ENCODE peak calls at places on chromosomes 7 and 10, in seven cellular contexts. L, X, Y, O, A, E and R are unnamed samples.
A peak's percentile ranks its signal among the peaks of the same experiment; 100 is the strongest.

GRCh38 chr10:42428534-42428933 is 209.8 kb downstream of the ZNF33B start:
- DNase-seq in Y (no peak), X (no peak), L (no peak), E (no peak), O (no peak), A (peak; percentile 6), R (peak; percentile 2)

GRCh38 chr10:29039659-29040309 is 249.1 kb upstream of the LYZL1 start:
- DNase-seq in O (peak; percentile 83), L (peak; percentile 80), X (peak; percentile 32), A (no peak), E (no peak), Y (no peak), R (no peak)

GRCh38 chr7:1885465-1886226 is 215.6 kb downstream of the ELFN1 start:
- DNase-seq in E (no peak), L (no peak), X (no peak), A (no peak), Y (no peak), O (no peak), R (no peak)

GRCh38 chr7:40682696-40683095 is 547.9 kb downstream of the SUGCT start:
- DNase-seq in L (no peak), E (no peak), A (no peak), X (no peak), Y (no peak), O (no peak), R (no peak)

GRCh38 chr10:132685121-132685891 is 100.6 kb downstream of the NKX6-2 start:
- DNase-seq in X (peak; percentile 77), L (no peak), Y (no peak), E (no peak), A (no peak), O (peak; percentile 7), R (peak; percentile 76)

GRCh38 chr10:18157909-18158308 is 17.7 kb downstream of the CACNB2 start:
- DNase-seq in E (no peak), X (no peak), Y (no peak), L (peak; percentile 50), A (no peak), O (peak; percentile 49), R (no peak)

GRCh38 chr10:107474650-107475049 is 310.1 kb upstream of the SORCS1 start:
- DNase-seq in Y (no peak), L (no peak), E (no peak), O (no peak), X (no peak), A (no peak), R (no peak)

GRCh38 chr7:132590162-132590561 is 13.9 kb upstream of the PLXNA4 start:
- DNase-seq in L (no peak), X (no peak), O (no peak), Y (no peak), E (no peak), A (no peak), R (no peak)

GRCh38 chr10:88114368-88114767 is 250.9 kb downstream of the PTEN start:
- DNase-seq in E (no peak), A (no peak), L (no peak), X (peak; percentile 60), Y (peak; percentile 62), O (no peak), R (peak; percentile 32)

GRCh38 chr7:109282726-109283125 is 713.1 kb downstream of the DNAJB9 start:
- DNase-seq in O (no peak), E (no peak), L (no peak), Y (no peak), A (no peak), X (peak; percentile 8), R (no peak)

GRCh38 chr7:78018541-78019456 is 220.2 kb downstream of the PHTF2 start:
- DNase-seq in Y (peak; percentile 14), X (no peak), E (no peak), A (no peak), O (no peak), L (no peak), R (peak; percentile 6)

GRCh38 chr7:78020131-78020873 is 221.7 kb downstream of the PHTF2 start:
- DNase-seq in O (peak; percentile 41), E (no peak), Y (peak; percentile 80), L (peak; percentile 75), A (peak; percentile 70), X (peak; percentile 85), R (peak; percentile 45)

GRCh38 chr7:78020874-78021249 is 222.3 kb downstream of the PHTF2 start:
- DNase-seq in O (no peak), L (no peak), Y (no peak), E (no peak), A (no peak), X (no peak), R (no peak)

GRCh38 chr7:78017621-78018100 is 219.1 kb downstream of the PHTF2 start:
- DNase-seq in E (no peak), L (no peak), X (no peak), O (no peak), A (no peak), Y (no peak), R (no peak)

DNA sequence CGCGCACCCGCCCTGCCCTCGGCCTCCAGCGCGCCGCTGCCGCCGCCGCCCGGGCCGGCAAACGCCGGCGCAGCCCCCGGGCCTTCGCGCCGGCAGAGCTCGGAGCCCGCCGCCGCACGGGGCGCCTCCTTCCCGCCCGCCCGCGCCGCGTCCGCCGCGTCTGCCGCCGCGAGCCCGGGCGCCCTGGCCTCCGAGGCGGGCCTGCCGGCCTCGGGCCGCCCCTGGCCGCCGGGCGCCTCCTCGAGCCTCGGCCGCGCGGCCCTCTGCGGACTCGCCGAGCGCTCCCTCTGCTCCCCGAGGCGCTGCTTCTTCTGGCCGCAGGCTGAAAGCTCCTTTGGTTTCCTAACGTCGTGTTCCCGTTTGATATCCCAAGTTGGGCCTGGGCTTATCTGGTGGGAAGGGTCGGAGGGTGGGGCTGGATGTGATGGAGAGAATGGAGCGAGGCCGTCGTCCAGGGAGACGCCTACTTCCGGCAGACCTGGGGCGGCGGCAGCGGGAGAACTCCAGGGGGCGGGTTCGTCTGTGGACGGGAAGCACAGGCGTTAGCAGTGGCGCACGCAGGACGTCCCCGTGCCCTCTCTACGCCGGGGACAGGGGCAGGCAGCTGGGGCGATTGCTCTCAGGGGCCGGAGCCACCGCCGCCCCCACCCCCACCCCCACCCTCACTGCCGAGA is 221.0 kb downstream of the PHTF2 start:
- DNase-seq in Y (peak; percentile 93), L (peak; percentile 46), A (peak; percentile 33), E (peak; percentile 19), X (peak; percentile 93), O (no peak), R (peak; percentile 78)
- TF ChIP-seq CTCF in Y (no peak), L (peak; percentile 23), A (no peak), E (no peak), X (no peak), O (peak; percentile 29), R (no peak)

DNA sequence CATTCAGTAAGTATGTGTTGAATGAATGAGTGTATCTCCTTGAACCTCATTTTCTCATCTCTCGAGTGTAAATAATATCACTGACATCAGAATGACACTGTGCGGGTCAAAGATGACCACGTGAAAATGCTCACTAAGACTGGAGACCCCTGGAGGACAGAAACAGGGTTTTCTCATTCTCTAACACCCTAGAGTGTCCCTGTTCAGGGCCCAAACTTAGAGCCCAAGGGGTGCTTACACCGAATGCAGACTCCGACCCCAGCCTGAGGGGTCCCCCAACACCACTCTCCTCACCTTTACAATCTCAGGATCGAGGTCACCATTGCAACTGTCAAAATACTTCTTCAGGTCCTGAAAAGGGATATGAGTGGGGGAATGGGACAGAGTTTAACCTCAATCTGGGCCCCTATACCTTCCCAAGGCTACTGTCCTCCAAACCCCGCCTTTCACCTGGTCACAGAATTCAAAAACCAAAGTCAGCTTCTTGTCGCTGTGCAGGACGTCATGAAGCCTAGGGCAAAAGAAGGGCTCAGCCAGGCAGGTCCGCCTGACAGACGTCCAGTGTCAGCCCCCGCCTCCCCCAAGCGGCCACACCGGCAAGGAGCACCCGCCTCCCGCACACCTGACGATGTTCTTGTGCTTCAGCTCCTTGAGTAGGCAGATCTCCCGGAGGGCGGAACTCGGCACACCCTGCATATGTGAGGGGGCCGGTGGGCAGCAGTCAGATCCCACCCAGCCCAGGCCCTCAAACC is 1.2 kb downstream of the CDK5 start:
- DNase-seq in O (no peak), X (peak; percentile 72), E (no peak), Y (no peak), A (no peak), L (no peak), R (no peak)
- TF ChIP-seq CTCF in O (no peak), X (peak; percentile 18), E (no peak), Y (no peak), A (no peak), L (no peak), R (no peak)

DNA sequence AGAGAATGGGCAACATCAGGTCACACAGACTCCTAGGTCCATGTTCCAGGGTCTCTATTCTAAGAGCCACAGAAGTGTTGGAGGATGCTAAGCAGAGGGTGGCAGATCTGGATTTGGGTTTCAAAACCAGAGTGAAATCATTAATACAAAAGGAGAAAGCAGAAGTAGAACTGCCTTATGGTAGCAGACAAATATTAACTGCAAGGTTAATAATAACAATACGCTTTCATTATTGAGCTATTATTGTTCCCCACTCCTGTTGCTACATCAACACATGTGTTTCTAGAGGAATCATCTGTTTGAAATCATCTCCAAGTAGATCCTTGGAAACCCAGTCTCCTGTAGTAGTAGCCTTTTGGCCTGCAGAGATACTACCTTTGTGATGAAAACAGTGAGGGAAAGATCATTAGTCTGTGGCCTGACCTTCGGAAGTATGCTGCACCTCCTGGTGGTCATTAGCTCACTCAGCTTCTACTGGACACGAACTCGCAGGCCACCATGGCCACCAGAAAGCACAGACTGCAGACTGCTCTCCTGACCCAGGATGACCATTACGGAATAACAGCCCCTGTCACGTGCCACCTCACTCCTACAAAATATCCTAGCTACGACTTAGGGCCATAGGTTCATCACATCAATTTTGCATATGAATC is 84.6 kb downstream of the XPNPEP1 start:
- DNase-seq in Y (no peak), X (no peak), A (no peak), L (no peak), E (no peak), O (no peak), R (no peak)
- TF ChIP-seq CTCF in Y (no peak), X (no peak), A (no peak), L (no peak), E (no peak), O (no peak), R (no peak)

GRCh38 chr10:93773705-93774104 is 16.0 kb downstream of the LGI1 start:
- DNase-seq in O (no peak), E (no peak), A (no peak), X (no peak), Y (no peak), L (no peak), R (no peak)

GRCh38 chr10:93771354-93771753 is 13.6 kb downstream of the LGI1 start:
- DNase-seq in Y (no peak), O (no peak), X (no peak), L (no peak), E (no peak), A (no peak), R (no peak)

GRCh38 chr10:93775330-93775729 is 17.6 kb downstream of the LGI1 start:
- DNase-seq in X (no peak), O (no peak), E (no peak), L (no peak), Y (no peak), A (no peak), R (no peak)

GRCh38 chr10:93777092-93777491 is 19.4 kb downstream of the LGI1 start:
- DNase-seq in A (no peak), O (no peak), X (no peak), L (no peak), E (no peak), Y (no peak), R (no peak)

DNA sequence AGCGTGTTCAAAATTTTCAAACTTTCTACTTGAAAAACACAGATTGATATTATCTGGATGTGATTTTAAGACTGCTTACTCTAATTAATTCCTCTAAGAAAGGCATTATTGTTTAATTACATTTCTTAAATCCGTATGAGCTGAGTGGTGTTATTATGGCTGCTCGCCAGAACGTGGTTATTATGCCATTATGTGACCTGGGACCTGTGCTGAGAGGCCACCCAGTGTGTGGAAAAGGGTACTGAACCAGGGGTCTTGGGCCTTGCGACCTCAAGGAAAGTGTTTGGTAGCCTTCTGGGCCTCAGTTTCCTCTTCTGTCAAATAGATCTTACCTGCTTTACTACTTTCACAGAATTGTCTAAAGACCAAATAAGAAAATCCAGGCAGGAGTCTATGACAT is 15.4 kb downstream of the LGI1 start:
- DNase-seq in X (no peak), O (no peak), E (no peak), L (no peak), A (no peak), Y (no peak), R (no peak)
- TF ChIP-seq CTCF in X (no peak), O (no peak), E (no peak), L (no peak), A (no peak), Y (no peak), R (no peak)